ENCODE peak calls at places on chromosomes 3 and 15, in seven cellular contexts. R is foreskin fibroblast, Q is hepatocyte, B is dorsolateral prefrontal cortex, A is right lobe of liver, T is H9, F is cardiac fibroblast. U is an unnamed sample.
A peak's percentile ranks its signal among the peaks of the same experiment; 100 is the strongest.

GRCh38 chr3:134364061-134364935 is 9.9 kb downstream of the AMOTL2 start:
- DNase-seq in R (peak; percentile 99), Q (peak; percentile 96), B (peak; percentile 81), A (peak; percentile 84), T (peak; percentile 98), F (peak; percentile 98), U (peak; percentile 97)

GRCh38 chr3:117651271-117651670 is 941.7 kb downstream of the TUSC7 start:
- DNase-seq in R (peak; percentile 34), Q (no peak), B (no peak), A (no peak), T (no peak), F (no peak), U (no peak)

GRCh38 chr3:157695586-157695985 is 192.4 kb upstream of the VEPH1 start:
- DNase-seq in R (peak; percentile 37), Q (no peak), B (no peak), A (no peak), T (no peak), F (peak; percentile 5), U (no peak)

GRCh38 chr15:57859130-57859685 is 152.7 kb downstream of the POLR2M start:
- DNase-seq in R (no peak), Q (no peak), B (no peak), A (no peak), T (no peak), F (no peak), U (no peak)

GRCh38 chr3:197031315-197032285 is 2.0 kb upstream of the MELTF start:
- DNase-seq in R (peak; percentile 97), Q (peak; percentile 95), B (peak; percentile 23), A (peak; percentile 73), T (no peak), F (peak; percentile 99), U (no peak)

GRCh38 chr3:50120364-50121095 is 31.8 kb downstream of the RBM5 start:
- DNase-seq in R (no peak), Q (no peak), B (no peak), A (no peak), T (no peak), F (no peak), U (no peak)

GRCh38 chr15:31300208-31300661 is 26.4 kb upstream of the KLF13 start:
- DNase-seq in R (no peak), Q (no peak), B (peak; percentile 91), A (peak; percentile 55), T (no peak), F (no peak), U (peak; percentile 73)

GRCh38 chr15:51267047-51267713 is 71.2 kb downstream of the CYP19A1 start:
- DNase-seq in R (peak; percentile 58), Q (no peak), B (no peak), A (no peak), T (peak; percentile 39), F (no peak), U (no peak)

GRCh38 chr15:51649659-51650521 is 27.3 kb upstream of the DMXL2 start:
- DNase-seq in R (peak; percentile 83), Q (peak; percentile 75), B (no peak), A (no peak), T (no peak), F (peak; percentile 87), U (no peak)

GRCh38 chr15:93706476-93706875 is 524.9 kb upstream of the MCTP2 start:
- DNase-seq in R (no peak), Q (no peak), B (no peak), A (no peak), T (no peak), F (no peak), U (no peak)

GRCh38 chr15:70538278-70538677 is 225.1 kb downstream of the UACA start:
- DNase-seq in R (no peak), Q (peak; percentile 25), B (no peak), A (no peak), T (no peak), F (no peak), U (no peak)

GRCh38 chr3:176663376-176663775 is 533.9 kb downstream of the TBL1XR1 start:
- DNase-seq in R (peak; percentile 41), Q (no peak), B (no peak), A (no peak), T (no peak), F (peak; percentile 62), U (no peak)

GRCh38 chr3:71070497-71071465 is 512.7 kb downstream of the FOXP1 start:
- DNase-seq in R (no peak), Q (peak; percentile 33), B (no peak), A (no peak), T (no peak), F (no peak), U (no peak)

GRCh38 chr15:47507221-47507985 is 209.9 kb upstream of the SEMA6D start:
- DNase-seq in R (peak; percentile 38), Q (no peak), B (no peak), A (no peak), T (no peak), F (no peak), U (no peak)

DNA sequence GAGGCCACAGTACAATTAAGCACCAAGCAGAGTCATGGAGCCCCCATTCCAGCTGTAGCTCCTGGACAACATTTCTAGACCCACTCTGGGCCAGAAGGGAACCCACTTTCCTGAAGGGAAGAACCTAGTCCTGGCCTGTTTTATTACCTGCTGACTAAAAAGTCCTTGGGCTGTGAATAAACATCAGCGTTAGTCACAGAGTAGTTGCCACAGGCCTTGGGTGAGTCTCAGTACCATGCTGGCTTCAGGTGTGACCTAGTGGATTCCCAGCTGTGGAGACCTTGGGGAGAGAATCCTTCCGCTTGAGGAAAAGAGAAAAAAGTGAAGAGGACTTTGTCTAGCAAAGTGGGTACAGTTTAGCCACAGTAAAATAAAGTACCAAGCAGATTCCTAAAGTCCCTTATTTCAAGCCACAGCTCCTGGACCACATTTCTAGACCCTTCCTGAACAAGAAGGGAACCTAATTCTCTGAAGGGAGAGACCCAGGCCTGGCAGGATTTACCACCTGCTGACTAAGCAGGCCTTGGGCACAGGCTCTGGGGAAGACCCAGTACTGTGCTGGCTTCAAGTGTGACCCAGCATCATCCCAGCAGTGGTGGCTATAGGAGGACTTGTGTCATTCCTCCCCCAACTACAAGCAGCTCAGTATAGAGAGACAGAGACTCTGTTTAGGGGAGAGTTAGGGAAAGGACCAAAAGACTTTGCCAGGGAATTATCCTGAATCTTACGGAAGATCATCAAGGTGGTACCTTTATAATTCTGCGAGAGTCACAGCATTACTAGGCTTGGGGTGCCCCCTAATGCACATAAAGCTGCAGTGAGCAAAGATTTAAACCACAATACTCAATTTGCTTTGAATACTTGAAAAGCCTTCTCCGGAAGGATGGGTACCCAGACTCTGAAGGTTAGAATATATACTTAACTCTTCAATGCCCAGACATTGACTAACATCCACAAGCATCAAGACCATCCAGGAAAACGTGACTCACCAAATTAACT is 118.2 kb upstream of the KCNH8 start:
- DNase-seq in R (no peak), Q (no peak), B (no peak), A (no peak), T (peak; percentile 27), F (no peak), U (no peak)
- TF ChIP-seq CTCF in R (no peak), Q (peak; percentile 22), B (no peak), A (no peak), T (peak; percentile 59), F (no peak), U (no peak)

DNA sequence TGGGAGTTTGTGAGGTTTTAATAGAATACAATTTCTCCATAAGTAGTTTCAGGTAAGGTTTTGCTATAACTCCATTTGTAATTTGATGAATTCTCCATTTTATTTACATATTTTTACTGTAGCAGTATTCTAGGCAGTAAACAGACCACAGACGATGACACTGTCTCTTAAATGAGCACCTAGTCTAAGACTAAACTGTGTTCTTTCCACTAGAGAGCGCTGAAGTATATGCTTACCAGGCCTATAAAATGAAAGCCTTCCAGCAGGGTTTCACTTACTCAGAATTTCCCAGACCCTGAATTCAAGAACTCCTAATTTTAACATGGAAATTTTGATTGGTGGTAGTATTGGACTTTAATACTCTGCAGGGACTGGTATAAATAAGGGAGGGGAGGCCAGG is 41.6 kb downstream of the POLG start:
- DNase-seq in R (no peak), Q (no peak), B (no peak), A (no peak), T (no peak), F (no peak), U (no peak)
- TF ChIP-seq CTCF in R (no peak), Q (no peak), B (no peak), A (no peak), T (peak; percentile 28), F (no peak), U (no peak)

GRCh38 chr15:54097019-54097418 is 118.8 kb downstream of the UNC13C start:
- DNase-seq in R (no peak), Q (no peak), B (no peak), A (no peak), T (no peak), F (no peak), U (no peak)
- TF ChIP-seq CTCF in R (no peak), Q (no peak), B (no peak), A (no peak), T (no peak), F (no peak), U (no peak)

GRCh38 chr3:109018828-109019227 is 65.1 kb upstream of the GUCA1C start:
- DNase-seq in R (no peak), Q (no peak), B (no peak), A (no peak), T (peak; percentile 43), F (peak; percentile 2), U (no peak)
- TF ChIP-seq CTCF in R (no peak), Q (no peak), B (no peak), A (no peak), T (peak; percentile 28), F (no peak), U (no peak)

GRCh38 chr3:163490119-163490518 is 1588.2 kb downstream of the SI start:
- DNase-seq in R (peak; percentile 1), Q (peak; percentile 71), B (no peak), A (peak; percentile 53), T (peak; percentile 85), F (peak; percentile 57), U (no peak)
- TF ChIP-seq CTCF in R (peak; percentile 42), Q (peak; percentile 50), B (peak; percentile 22), A (peak; percentile 50), T (peak; percentile 76), F (peak; percentile 60), U (peak; percentile 57)

GRCh38 chr3:138949002-138949418 is 2.0 kb downstream of the FOXL2NB start:
- DNase-seq in R (no peak), Q (no peak), B (no peak), A (no peak), T (peak; percentile 84), F (no peak), U (no peak)
- TF ChIP-seq CTCF in R (no peak), Q (no peak), B (no peak), A (no peak), T (no peak), F (no peak), U (no peak)

GRCh38 chr3:189272500-189273119 is 100.8 kb downstream of the TPRG1 start:
- DNase-seq in R (no peak), Q (peak; percentile 16), B (no peak), A (no peak), T (no peak), F (no peak), U (no peak)
- TF ChIP-seq CTCF in R (peak; percentile 19), Q (peak; percentile 56), B (no peak), A (no peak), T (peak; percentile 76), F (peak; percentile 32), U (peak; percentile 55)